ENCODE peak calls at places on chromosome 22, in five cellular contexts. One of them, this sample, is unnamed.

GRCh38 chr22:47596176-47596690 is 833.8 kb downstream of the TBC1D22A start:
- DNase-seq in hypothalamus: no peak
- DNase-seq in stimulated activated CD4-positive, alpha-beta T cell treated with anti-CD3 and anti-CD28 coated beads, Interleukin-12 subunit alpha, Interleukin-12 subunit beta, amount 100 ng/mL, for 4 hours: no peak
- DNase-seq in activated gamma-delta T cell treated with Interleukin-2 at 50 U/mL for 16 hours: no peak
- DNase-seq in head of caudate nucleus: no peak
- DNase-seq in this sample: no peak

GRCh38 chr22:48936391-48936790 is 891.3 kb downstream of the BRD1 start:
- DNase-seq in hypothalamus: no peak
- DNase-seq in stimulated activated CD4-positive, alpha-beta T cell treated with anti-CD3 and anti-CD28 coated beads, Interleukin-12 subunit alpha, Interleukin-12 subunit beta, amount 100 ng/mL, for 4 hours: no peak
- DNase-seq in head of caudate nucleus: no peak
- DNase-seq in activated gamma-delta T cell treated with Interleukin-2 at 50 U/mL for 16 hours: no peak
- DNase-seq in this sample: no peak

GRCh38 chr22:29022101-29022817 is 39.4 kb downstream of the C22orf31 start:
- DNase-seq in head of caudate nucleus: no peak
- DNase-seq in hypothalamus: no peak
- DNase-seq in stimulated activated CD4-positive, alpha-beta T cell treated with anti-CD3 and anti-CD28 coated beads, Interleukin-12 subunit alpha, Interleukin-12 subunit beta, amount 100 ng/mL, for 4 hours: no peak
- DNase-seq in activated gamma-delta T cell treated with Interleukin-2 at 50 U/mL for 16 hours: no peak
- DNase-seq in this sample: no peak

GRCh38 chr22:40674274-40674673 is 5.0 kb upstream of the MCHR1 start:
- DNase-seq in stimulated activated CD4-positive, alpha-beta T cell treated with anti-CD3 and anti-CD28 coated beads, Interleukin-12 subunit alpha, Interleukin-12 subunit beta, amount 100 ng/mL, for 4 hours: no peak
- DNase-seq in hypothalamus: no peak
- DNase-seq in activated gamma-delta T cell treated with Interleukin-2 at 50 U/mL for 16 hours: no peak
- DNase-seq in head of caudate nucleus: no peak
- DNase-seq in this sample: no peak

GRCh38 chr22:29782061-29782845 is 15.1 kb downstream of the UQCR10 start:
- DNase-seq in hypothalamus: peak; percentile 47
- DNase-seq in head of caudate nucleus: peak; percentile 74
- DNase-seq in activated gamma-delta T cell treated with Interleukin-2 at 50 U/mL for 16 hours: no peak
- DNase-seq in stimulated activated CD4-positive, alpha-beta T cell treated with anti-CD3 and anti-CD28 coated beads, Interleukin-12 subunit alpha, Interleukin-12 subunit beta, amount 100 ng/mL, for 4 hours: no peak
- DNase-seq in this sample: no peak

GRCh38 chr22:30947163-30947820 is 21.3 kb downstream of the MORC2 start:
- DNase-seq in stimulated activated CD4-positive, alpha-beta T cell treated with anti-CD3 and anti-CD28 coated beads, Interleukin-12 subunit alpha, Interleukin-12 subunit beta, amount 100 ng/mL, for 4 hours: no peak
- DNase-seq in hypothalamus: peak; percentile 59
- DNase-seq in activated gamma-delta T cell treated with Interleukin-2 at 50 U/mL for 16 hours: no peak
- DNase-seq in head of caudate nucleus: peak; percentile 62
- DNase-seq in this sample: no peak

GRCh38 chr22:49886346-49887073 is 31.7 kb downstream of the ALG12 start:
- DNase-seq in hypothalamus: no peak
- DNase-seq in activated gamma-delta T cell treated with Interleukin-2 at 50 U/mL for 16 hours: no peak
- DNase-seq in stimulated activated CD4-positive, alpha-beta T cell treated with anti-CD3 and anti-CD28 coated beads, Interleukin-12 subunit alpha, Interleukin-12 subunit beta, amount 100 ng/mL, for 4 hours: no peak
- DNase-seq in head of caudate nucleus: no peak
- DNase-seq in this sample: no peak

GRCh38 chr22:31654408-31654807 is 7.6 kb downstream of the PISD start:
- DNase-seq in hypothalamus: no peak
- DNase-seq in activated gamma-delta T cell treated with Interleukin-2 at 50 U/mL for 16 hours: no peak
- DNase-seq in head of caudate nucleus: no peak
- DNase-seq in stimulated activated CD4-positive, alpha-beta T cell treated with anti-CD3 and anti-CD28 coated beads, Interleukin-12 subunit alpha, Interleukin-12 subunit beta, amount 100 ng/mL, for 4 hours: no peak
- DNase-seq in this sample: no peak

GRCh38 chr22:35611891-35612576 is 5.1 kb downstream of the MB start:
- DNase-seq in head of caudate nucleus: no peak
- DNase-seq in stimulated activated CD4-positive, alpha-beta T cell treated with anti-CD3 and anti-CD28 coated beads, Interleukin-12 subunit alpha, Interleukin-12 subunit beta, amount 100 ng/mL, for 4 hours: no peak
- DNase-seq in hypothalamus: no peak
- DNase-seq in activated gamma-delta T cell treated with Interleukin-2 at 50 U/mL for 16 hours: no peak
- DNase-seq in this sample: no peak